ENCODE peak calls at places on chromosomes 16 and 17, in six cellular contexts. One of them, this sample, is unnamed.

GRCh38 chr17:75557075-75557851 is 30.3 kb upstream of the MYO15B start:
- DNase-seq in NCI-H510A: no peak
- DNase-seq in left cardiac atrium: no peak
- DNase-seq in Calu3: peak; percentile 94
- DNase-seq in astrocyte of the hippocampus: peak; percentile 38
- DNase-seq in activated CD4-positive, alpha-beta T cell treated with anti-CD3 and anti-CD28 coated beads, Interleukin-2, amount 50 U/mL, for 48 hours: no peak
- DNase-seq in this sample: no peak

GRCh38 chr17:16199093-16199492 is 16.2 kb downstream of the NCOR1 start:
- DNase-seq in astrocyte of the hippocampus: no peak
- DNase-seq in left cardiac atrium: no peak
- DNase-seq in NCI-H510A: no peak
- DNase-seq in Calu3: no peak
- DNase-seq in activated CD4-positive, alpha-beta T cell treated with anti-CD3 and anti-CD28 coated beads, Interleukin-2, amount 50 U/mL, for 48 hours: no peak
- DNase-seq in this sample: no peak

GRCh38 chr16:17470002-17470870 is 524 bp downstream of the XYLT1 start:
- DNase-seq in activated CD4-positive, alpha-beta T cell treated with anti-CD3 and anti-CD28 coated beads, Interleukin-2, amount 50 U/mL, for 48 hours: peak; percentile 36
- DNase-seq in NCI-H510A: peak; percentile 44
- DNase-seq in astrocyte of the hippocampus: peak; percentile 60
- DNase-seq in Calu3: peak; percentile 25
- DNase-seq in left cardiac atrium: peak; percentile 34
- DNase-seq in this sample: no peak

GRCh38 chr17:38906429-38907172 is 18.8 kb upstream of the LASP1NB start:
- DNase-seq in NCI-H510A: no peak
- DNase-seq in activated CD4-positive, alpha-beta T cell treated with anti-CD3 and anti-CD28 coated beads, Interleukin-2, amount 50 U/mL, for 48 hours: no peak
- DNase-seq in Calu3: no peak
- DNase-seq in astrocyte of the hippocampus: no peak
- DNase-seq in left cardiac atrium: no peak
- DNase-seq in this sample: no peak

GRCh38 chr16:58426960-58427359 is 34.7 kb downstream of the GINS3 start:
- DNase-seq in Calu3: no peak
- DNase-seq in astrocyte of the hippocampus: no peak
- DNase-seq in activated CD4-positive, alpha-beta T cell treated with anti-CD3 and anti-CD28 coated beads, Interleukin-2, amount 50 U/mL, for 48 hours: no peak
- DNase-seq in NCI-H510A: no peak
- DNase-seq in left cardiac atrium: peak; percentile 58
- DNase-seq in this sample: no peak

GRCh38 chr16:54460254-54460860 is 173.8 kb upstream of the IRX3 start:
- DNase-seq in astrocyte of the hippocampus: no peak
- DNase-seq in left cardiac atrium: no peak
- DNase-seq in NCI-H510A: no peak
- DNase-seq in activated CD4-positive, alpha-beta T cell treated with anti-CD3 and anti-CD28 coated beads, Interleukin-2, amount 50 U/mL, for 48 hours: no peak
- DNase-seq in Calu3: no peak
- DNase-seq in this sample: no peak

GRCh38 chr16:89795676-89796075 is 20.8 kb downstream of the FANCA start:
- DNase-seq in astrocyte of the hippocampus: no peak
- DNase-seq in activated CD4-positive, alpha-beta T cell treated with anti-CD3 and anti-CD28 coated beads, Interleukin-2, amount 50 U/mL, for 48 hours: no peak
- DNase-seq in left cardiac atrium: no peak
- DNase-seq in Calu3: no peak
- DNase-seq in NCI-H510A: no peak
- DNase-seq in this sample: no peak

GRCh38 chr17:83125515-83126274 is 46.3 kb downstream of the METRNL start:
- DNase-seq in NCI-H510A: no peak
- DNase-seq in astrocyte of the hippocampus: no peak
- DNase-seq in left cardiac atrium: no peak
- DNase-seq in activated CD4-positive, alpha-beta T cell treated with anti-CD3 and anti-CD28 coated beads, Interleukin-2, amount 50 U/mL, for 48 hours: no peak
- DNase-seq in Calu3: no peak
- DNase-seq in this sample: no peak

GRCh38 chr16:50624449-50624782 is 56.7 kb downstream of the SNX20 start:
- DNase-seq in activated CD4-positive, alpha-beta T cell treated with anti-CD3 and anti-CD28 coated beads, Interleukin-2, amount 50 U/mL, for 48 hours: no peak
- DNase-seq in astrocyte of the hippocampus: no peak
- DNase-seq in left cardiac atrium: no peak
- DNase-seq in NCI-H510A: no peak
- DNase-seq in Calu3: no peak
- DNase-seq in this sample: no peak

GRCh38 chr17:2102931-2103398 is 48.1 kb downstream of the HIC1 start:
- DNase-seq in NCI-H510A: no peak
- DNase-seq in astrocyte of the hippocampus: peak; percentile 89
- DNase-seq in Calu3: no peak
- DNase-seq in left cardiac atrium: no peak
- DNase-seq in activated CD4-positive, alpha-beta T cell treated with anti-CD3 and anti-CD28 coated beads, Interleukin-2, amount 50 U/mL, for 48 hours: no peak
- DNase-seq in this sample: no peak

GRCh38 chr16:79651363-79651762 is 50.8 kb upstream of the MAF start:
- DNase-seq in astrocyte of the hippocampus: peak; percentile 75
- DNase-seq in NCI-H510A: no peak
- DNase-seq in Calu3: peak; percentile 81
- DNase-seq in activated CD4-positive, alpha-beta T cell treated with anti-CD3 and anti-CD28 coated beads, Interleukin-2, amount 50 U/mL, for 48 hours: no peak
- DNase-seq in left cardiac atrium: peak; percentile 54
- DNase-seq in this sample: no peak

GRCh38 chr16:88534731-88535141 is 35.5 kb upstream of the ZC3H18 start:
- DNase-seq in astrocyte of the hippocampus: peak; percentile 69
- DNase-seq in left cardiac atrium: peak; percentile 73
- DNase-seq in Calu3: no peak
- DNase-seq in NCI-H510A: no peak
- DNase-seq in activated CD4-positive, alpha-beta T cell treated with anti-CD3 and anti-CD28 coated beads, Interleukin-2, amount 50 U/mL, for 48 hours: peak; percentile 52
- DNase-seq in this sample: no peak

GRCh38 chr16:79970551-79971236 is 370.2 kb upstream of the MAF start:
- DNase-seq in NCI-H510A: no peak
- DNase-seq in astrocyte of the hippocampus: peak; percentile 17
- DNase-seq in Calu3: no peak
- DNase-seq in left cardiac atrium: peak; percentile 57
- DNase-seq in activated CD4-positive, alpha-beta T cell treated with anti-CD3 and anti-CD28 coated beads, Interleukin-2, amount 50 U/mL, for 48 hours: no peak
- DNase-seq in this sample: no peak

This sample was measured in NCI-H187.